ENCODE peak calls at places on chromosome 17, in ten cellular contexts. V is cardiac fibroblast; P is central memory CD4-positive, alpha-beta T cell; F is activated T-cell treated with anti-CD3 and anti-CD28 coated beads, Interleukin-2, amount 50 U/mL, for 48 hours; T is HCEC 1CT; S is EL; N is Calu3; D is MV-4-11; U is NCI-H526; A is left ventricle myocardium inferior. O is an unnamed sample.

GRCh38 chr17:72501404-72502110 is 380.7 kb downstream of the SOX9 start:
- DNase-seq in N (no peak), S (no peak), F (no peak), A (no peak), D (no peak), T (no peak), P (no peak), V (no peak), U (no peak), O (no peak)

GRCh38 chr17:7841309-7841621 is 7.2 kb downstream of the KDM6B start:
- DNase-seq in V (no peak), D (no peak), U (peak; percentile 51), A (no peak), T (no peak), N (no peak), P (no peak), S (no peak), F (no peak), O (no peak)

GRCh38 chr17:28324776-28325175 is 5.8 kb downstream of the TMEM97 start:
- DNase-seq in N (no peak), T (no peak), U (no peak), P (no peak), D (peak; percentile 64), V (no peak), F (no peak), S (no peak), A (no peak), O (no peak)

GRCh38 chr17:2214887-2215615 is 88.5 kb downstream of the SMG6 start:
- DNase-seq in V (peak; percentile 75), F (no peak), A (peak; percentile 78), U (no peak), N (no peak), S (peak; percentile 62), P (no peak), D (peak; percentile 26), T (peak; percentile 62), O (no peak)

GRCh38 chr17:30519707-30520106 is 42.5 kb downstream of the GOSR1 start:
- DNase-seq in S (peak; percentile 93), A (no peak), N (no peak), D (no peak), V (peak; percentile 97), P (no peak), T (peak; percentile 85), F (no peak), U (no peak), O (no peak)

GRCh38 chr17:35545150-35545549 is 7.7 kb upstream of the SLFN12L start:
- DNase-seq in P (no peak), A (no peak), U (no peak), S (no peak), T (no peak), F (no peak), V (no peak), N (no peak), D (no peak), O (no peak)

GRCh38 chr17:72297326-72298115 is 176.7 kb downstream of the SOX9 start:
- DNase-seq in N (no peak), F (no peak), T (peak; percentile 48), S (peak; percentile 59), V (peak; percentile 61), U (no peak), A (peak; percentile 29), D (no peak), P (no peak), O (peak; percentile 40)

GRCh38 chr17:77933777-77934398 is 24.6 kb upstream of the TNRC6C start:
- DNase-seq in D (peak; percentile 47), U (no peak), F (no peak), V (no peak), P (no peak), N (no peak), S (no peak), T (no peak), A (no peak), O (no peak)

GRCh38 chr17:83200231-83200699 is 120.9 kb downstream of the METRNL start:
- DNase-seq in N (peak; percentile 33), T (no peak), S (peak; percentile 71), D (peak; percentile 92), P (peak; percentile 17), A (peak; percentile 76), F (peak; percentile 83), V (peak; percentile 90), U (no peak), O (peak; percentile 89)

GRCh38 chr17:75087558-75088453 is at the start of gene SLC16A5:
- DNase-seq in N (peak; percentile 98), A (peak; percentile 91), P (peak; percentile 36), V (peak; percentile 61), D (peak; percentile 79), U (peak; percentile 35), F (peak; percentile 67), S (peak; percentile 97), T (peak; percentile 82), O (peak; percentile 93)

GRCh38 chr17:17269926-17270773 is 10.9 kb downstream of the COPS3 start:
- DNase-seq in T (no peak), N (peak; percentile 7), F (peak; percentile 38), V (peak; percentile 10), A (no peak), S (no peak), D (no peak), P (no peak), U (no peak), O (no peak)

GRCh38 chr17:7767425-7768021 is 50.0 kb downstream of the DNAH2 start:
- DNase-seq in N (peak; percentile 4), F (no peak), S (no peak), P (no peak), A (no peak), U (no peak), V (peak; percentile 38), D (no peak), T (no peak), O (no peak)

GRCh38 chr17:8004899-8005298 is 2.5 kb downstream of the GUCY2D start:
- DNase-seq in A (no peak), S (peak; percentile 90), V (peak; percentile 69), U (no peak), D (peak; percentile 7), P (no peak), F (no peak), T (peak; percentile 59), N (no peak), O (no peak)

GRCh38 chr17:67043283-67043682 is 1.1 kb upstream of the CACNG1 start:
- DNase-seq in S (no peak), A (no peak), D (no peak), F (no peak), V (no peak), N (no peak), P (no peak), T (no peak), U (no peak), O (no peak)

GRCh38 chr17:29461807-29462206 is 71.6 kb downstream of the TAOK1 start:
- DNase-seq in A (no peak), S (no peak), F (no peak), T (no peak), N (no peak), P (no peak), V (no peak), U (no peak), D (no peak), O (no peak)

GRCh38 chr17:1486802-1487695 is 5.4 kb downstream of the MYO1C start:
- DNase-seq in S (peak; percentile 80), F (peak; percentile 82), A (peak; percentile 78), U (no peak), N (peak; percentile 87), P (peak; percentile 76), T (no peak), V (peak; percentile 66), D (no peak), O (peak; percentile 82)

GRCh38 chr17:357634-358033 is 5.0 kb upstream of the RPH3AL start:
- DNase-seq in A (no peak), U (no peak), N (no peak), P (no peak), T (no peak), F (no peak), S (no peak), D (no peak), V (no peak), O (no peak)

GRCh38 chr17:58911741-58912343 is 156.2 kb downstream of the PPM1E start:
- DNase-seq in U (no peak), P (no peak), T (no peak), V (no peak), A (no peak), S (no peak), D (no peak), F (no peak), N (no peak), O (no peak)

GRCh38 chr17:34009946-34010345 is 245.1 kb upstream of the CCL2 start:
- DNase-seq in V (no peak), U (no peak), N (no peak), S (no peak), D (no peak), F (no peak), P (no peak), A (no peak), T (no peak), O (no peak)

GRCh38 chr17:34675605-34676004 is 96.2 kb downstream of the TMEM132E start:
- DNase-seq in D (no peak), V (no peak), A (no peak), S (no peak), T (no peak), P (no peak), U (no peak), N (no peak), F (no peak), O (no peak)

GRCh38 chr17:79406316-79406715 is 204.5 kb downstream of the RBFOX3 start:
- DNase-seq in F (no peak), N (no peak), S (no peak), D (no peak), P (no peak), A (no peak), U (no peak), T (no peak), V (no peak), O (no peak)

GRCh38 chr17:38620551-38621277 is 15.0 kb upstream of the SRCIN1 start:
- DNase-seq in V (no peak), F (no peak), A (no peak), N (no peak), D (no peak), T (no peak), S (no peak), U (no peak), P (no peak), O (no peak)

GRCh38 chr17:81314410-81315169 is 19.5 kb upstream of the SLC38A10 start:
- DNase-seq in P (no peak), V (no peak), S (no peak), T (no peak), F (no peak), D (no peak), N (no peak), U (no peak), A (no peak), O (no peak)

GRCh38 chr17:52149626-52150025 is 8.9 kb downstream of the CA10 start:
- DNase-seq in T (no peak), U (no peak), D (no peak), F (no peak), N (no peak), S (no peak), A (no peak), V (no peak), P (no peak), O (no peak)

GRCh38 chr17:43563262-43564079 is 17.3 kb upstream of the ETV4 start:
- DNase-seq in S (no peak), A (no peak), U (no peak), T (no peak), P (no peak), N (no peak), V (no peak), F (no peak), D (no peak), O (no peak)

GRCh38 chr17:60077672-60078519 is 825 bp downstream of the HEATR6 start:
- DNase-seq in N (no peak), F (no peak), A (no peak), P (peak; percentile 44), U (peak; percentile 61), S (no peak), T (peak; percentile 30), D (peak; percentile 83), V (peak; percentile 50), O (no peak)

GRCh38 chr17:56699186-56699895 is 105.8 kb downstream of the NOG start:
- DNase-seq in U (no peak), N (peak; percentile 86), P (no peak), T (peak; percentile 99), F (no peak), D (no peak), V (peak; percentile 97), A (peak; percentile 19), S (peak; percentile 100), O (no peak)

GRCh38 chr17:2203818-2204217 is 99.8 kb downstream of the SMG6 start:
- DNase-seq in P (no peak), F (no peak), S (no peak), D (no peak), U (no peak), A (no peak), T (no peak), N (no peak), V (no peak), O (no peak)